ENCODE peak calls at places on chromosomes 7 and 10, in eight cellular contexts. I is skeletal muscle cell, X is Peyer's patch, S is right cardiac atrium, N is retina, L is iPS-NIHi11, F is GM12865, D is naive B cell. A is an unnamed sample.

GRCh38 chr7:2353650-2354172 is 916 bp upstream of the EIF3B start:
- DNase-seq in I (peak; percentile 60), X (peak; percentile 87), S (peak; percentile 89), N (peak; percentile 100), L (peak; percentile 98), F (peak; percentile 97), D (no peak), A (peak; percentile 99)

GRCh38 chr10:14396441-14397048 is 65.8 kb upstream of the FRMD4A start:
- DNase-seq in I (no peak), X (no peak), S (no peak), N (no peak), L (peak; percentile 48), F (no peak), D (no peak), A (peak; percentile 47)

GRCh38 chr10:77613476-77614130 is 24.0 kb downstream of the KCNMA1 start:
- DNase-seq in I (no peak), X (no peak), S (no peak), N (no peak), L (peak; percentile 61), F (no peak), D (no peak), A (peak; percentile 21)

GRCh38 chr10:99234067-99234738 is 1.4 kb downstream of the HPSE2 start:
- DNase-seq in I (no peak), X (peak; percentile 54), S (peak; percentile 50), N (peak; percentile 85), L (peak; percentile 51), F (peak; percentile 87), D (peak; percentile 72), A (peak; percentile 63)

GRCh38 chr7:20346577-20346976 is 15.9 kb downstream of the ITGB8 start:
- DNase-seq in I (no peak), X (no peak), S (no peak), N (no peak), L (no peak), F (no peak), D (no peak), A (no peak)

GRCh38 chr7:151083071-151083823 is at the start of gene TMUB1:
- DNase-seq in I (no peak), X (peak; percentile 86), S (peak; percentile 87), N (peak; percentile 84), L (peak; percentile 52), F (peak; percentile 87), D (peak; percentile 86), A (peak; percentile 88)

GRCh38 chr7:17369686-17370426 is 71.4 kb downstream of the AHR start:
- DNase-seq in I (peak; percentile 89), X (no peak), S (no peak), N (no peak), L (no peak), F (no peak), D (no peak), A (no peak)

GRCh38 chr10:101588879-101589278 is 758 bp downstream of the DPCD start:
- DNase-seq in I (no peak), X (no peak), S (no peak), N (no peak), L (no peak), F (no peak), D (no peak), A (no peak)

GRCh38 chr10:101892782-101893391 is 49.3 kb upstream of the KCNIP2 start:
- DNase-seq in I (no peak), X (no peak), S (no peak), N (no peak), L (no peak), F (no peak), D (no peak), A (no peak)

GRCh38 chr7:24725554-24726260 is 31.6 kb downstream of the GSDME start:
- DNase-seq in I (no peak), X (peak; percentile 10), S (peak; percentile 59), N (no peak), L (peak; percentile 49), F (no peak), D (no peak), A (no peak)

GRCh38 chr10:122279725-122280141 is 8.6 kb downstream of the BTBD16 start:
- DNase-seq in I (no peak), X (no peak), S (no peak), N (peak; percentile 56), L (peak; percentile 68), F (peak; percentile 39), D (no peak), A (peak; percentile 43)